ENCODE peak calls at places on chromosome 12, in seven cellular contexts. K is astrocyte of the spinal cord, R is kidney epithelial cell, F is fibroblast of the aortic adventitia, H is left lung, J is fibroblast of pulmonary artery, X is thoracic aorta. O is an unnamed sample.

GRCh38 chr12:31118347-31118830 is 44.7 kb downstream of the DDX11 start:
- DNase-seq in K (no peak), R (no peak), F (no peak), H (peak; percentile 27), J (no peak), X (no peak), O (no peak)

GRCh38 chr12:24537241-24537860 is 411.6 kb downstream of the BCAT1 start:
- DNase-seq in K (no peak), R (no peak), F (peak; percentile 2), H (no peak), J (no peak), X (no peak), O (no peak)

GRCh38 chr12:52120951-52121847 is 41.7 kb downstream of the SMIM41 start:
- DNase-seq in K (no peak), R (no peak), F (no peak), H (no peak), J (no peak), X (no peak), O (no peak)

GRCh38 chr12:61023231-61023630 is 1237.0 kb upstream of the USP15 start:
- DNase-seq in K (no peak), R (no peak), F (no peak), H (peak; percentile 49), J (no peak), X (no peak), O (no peak)

GRCh38 chr12:16562413-16562812 is 43.5 kb downstream of the LMO3 start:
- DNase-seq in K (no peak), R (no peak), F (no peak), H (no peak), J (no peak), X (no peak), O (no peak)

GRCh38 chr12:6606331-6607131 is 648 bp downstream of the CHD4 start:
- DNase-seq in K (peak; percentile 9), R (no peak), F (no peak), H (peak; percentile 89), J (peak; percentile 53), X (peak; percentile 43), O (peak; percentile 24)

GRCh38 chr12:120199595-120200306 is 1.2 kb downstream of the RPLP0 start:
- DNase-seq in K (peak; percentile 76), R (peak; percentile 19), F (peak; percentile 98), H (no peak), J (peak; percentile 95), X (no peak), O (peak; percentile 88)

GRCh38 chr12:92702754-92703679 is at the start of gene PLEKHG7:
- DNase-seq in K (no peak), R (peak; percentile 37), F (no peak), H (no peak), J (no peak), X (no peak), O (no peak)

GRCh38 chr12:93682846-93683261 is 5.7 kb downstream of the CRADD start:
- DNase-seq in K (no peak), R (no peak), F (no peak), H (no peak), J (no peak), X (no peak), O (no peak)

GRCh38 chr12:56007892-56008471 is 10.9 kb downstream of the SUOX start:
- DNase-seq in K (no peak), R (no peak), F (peak; percentile 42), H (no peak), J (no peak), X (no peak), O (peak; percentile 8)

GRCh38 chr12:124563401-124563800 is 4.0 kb downstream of the NCOR2 start:
- DNase-seq in K (no peak), R (no peak), F (no peak), H (no peak), J (no peak), X (no peak), O (no peak)

GRCh38 chr12:58671196-58671595 is 249.1 kb downstream of the LRIG3 start:
- DNase-seq in K (no peak), R (no peak), F (no peak), H (no peak), J (no peak), X (no peak), O (no peak)

GRCh38 chr12:106753526-106753925 is 21.0 kb upstream of the RIC8B start:
- DNase-seq in K (no peak), R (no peak), F (no peak), H (no peak), J (no peak), X (no peak), O (no peak)

GRCh38 chr12:52006726-52007157 is at the start of gene TAMALIN:
- DNase-seq in K (peak; percentile 47), R (no peak), F (peak; percentile 65), H (peak; percentile 88), J (peak; percentile 77), X (no peak), O (no peak)

GRCh38 chr12:948238-948637 is 1.3 kb downstream of the RAD52 start:
- DNase-seq in K (no peak), R (no peak), F (no peak), H (no peak), J (no peak), X (no peak), O (no peak)

GRCh38 chr12:44046732-44047417 is 211.0 kb downstream of the TMEM117 start:
- DNase-seq in K (no peak), R (no peak), F (no peak), H (no peak), J (no peak), X (no peak), O (no peak)

GRCh38 chr12:44053550-44054243 is 217.8 kb downstream of the TMEM117 start:
- DNase-seq in K (peak; percentile 34), R (no peak), F (peak; percentile 97), H (no peak), J (peak; percentile 89), X (peak; percentile 6), O (peak; percentile 67)

DNA sequence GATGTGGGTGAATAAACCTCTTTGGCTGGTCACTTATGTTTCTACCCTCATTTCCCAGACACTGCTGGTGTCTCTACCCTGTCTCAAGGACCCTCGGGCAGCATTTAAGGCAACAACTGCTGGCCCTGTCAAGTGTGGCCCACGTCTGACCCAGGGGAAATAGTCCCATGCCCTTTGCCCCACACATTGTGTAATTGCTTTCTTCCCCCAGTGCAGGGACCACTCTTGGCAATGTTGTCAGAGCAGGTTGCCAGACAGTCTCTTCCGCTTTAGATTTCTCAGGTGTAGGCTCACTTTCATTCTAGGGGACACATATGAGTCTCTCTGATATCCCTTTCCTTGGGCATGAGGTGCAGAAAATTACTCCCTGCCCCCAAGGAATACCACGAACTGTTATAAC is 216.7 kb downstream of the TMEM117 start:
- DNase-seq in K (no peak), R (no peak), F (no peak), H (no peak), J (no peak), X (no peak), O (no peak)
- TF ChIP-seq CTCF in K (no peak), R (no peak), F (no peak), H (no peak), J (no peak), X (no peak), O (no peak)

GRCh38 chr12:95385246-95385645 is 88.7 kb upstream of the METAP2 start:
- DNase-seq in K (peak; percentile 54), R (no peak), F (peak; percentile 78), H (no peak), J (peak; percentile 60), X (peak; percentile 8), O (peak; percentile 43)
- TF ChIP-seq CTCF in K (no peak), R (no peak), F (peak; percentile 24), H (no peak), J (no peak), X (peak; percentile 35), O (no peak)

DNA sequence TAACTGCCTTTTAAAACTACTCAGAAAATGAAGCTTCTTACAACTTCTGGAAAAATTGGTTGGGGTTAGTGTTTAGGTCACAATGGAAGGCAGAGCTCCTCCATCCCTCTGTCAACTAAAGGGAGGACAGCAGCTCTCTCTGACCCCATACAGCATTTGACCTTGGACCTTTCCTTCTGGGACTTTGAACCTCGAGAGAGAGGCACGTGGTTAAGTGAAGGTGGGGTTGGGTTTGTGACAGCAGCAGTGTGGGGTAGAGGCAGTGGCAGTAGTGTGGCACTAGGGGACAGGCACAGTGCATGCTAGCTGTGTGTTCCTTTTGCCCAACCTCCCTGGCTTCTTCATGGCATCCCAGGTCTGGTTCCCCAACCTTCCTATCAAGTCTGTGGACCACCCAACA is 9.4 kb upstream of the C12orf75 start:
- DNase-seq in K (no peak), R (no peak), F (no peak), H (no peak), J (no peak), X (no peak), O (no peak)
- TF ChIP-seq CTCF in K (no peak), R (no peak), F (no peak), H (no peak), J (no peak), X (no peak), O (no peak)

GRCh38 chr12:57496822-57497221 is 9.0 kb downstream of the MARS1 start:
- DNase-seq in K (no peak), R (no peak), F (no peak), H (no peak), J (no peak), X (no peak), O (no peak)

GRCh38 chr12:57500213-57500612 is 12.3 kb downstream of the MARS1 start:
- DNase-seq in K (no peak), R (no peak), F (no peak), H (no peak), J (no peak), X (no peak), O (no peak)

GRCh38 chr12:57497223-57498142 is 9.6 kb downstream of the MARS1 start:
- DNase-seq in K (no peak), R (no peak), F (no peak), H (no peak), J (no peak), X (no peak), O (no peak)

GRCh38 chr12:57498571-57498970 is 10.7 kb downstream of the MARS1 start:
- DNase-seq in K (no peak), R (no peak), F (no peak), H (no peak), J (no peak), X (no peak), O (no peak)

DNA sequence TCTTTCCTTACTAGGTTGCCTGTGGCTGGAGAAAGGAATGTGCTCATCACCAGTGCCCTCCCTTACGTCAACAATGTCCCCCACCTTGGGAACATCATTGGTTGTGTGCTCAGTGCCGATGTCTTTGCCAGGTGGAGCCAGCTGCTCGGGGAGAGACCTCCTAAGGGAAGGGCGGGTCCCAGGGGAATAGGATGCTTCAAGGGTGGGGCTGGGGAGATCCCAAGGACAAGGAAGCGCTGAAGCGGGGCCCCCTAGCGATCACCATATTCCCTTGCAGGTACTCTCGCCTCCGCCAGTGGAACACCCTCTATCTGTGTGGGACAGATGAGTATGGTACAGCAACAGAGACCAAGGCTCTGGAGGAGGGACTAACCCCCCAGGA is 10.3 kb downstream of the MARS1 start:
- DNase-seq in K (no peak), R (no peak), F (no peak), H (no peak), J (no peak), X (no peak), O (no peak)
- TF ChIP-seq CTCF in K (peak; percentile 15), R (no peak), F (no peak), H (no peak), J (no peak), X (no peak), O (no peak)

DNA sequence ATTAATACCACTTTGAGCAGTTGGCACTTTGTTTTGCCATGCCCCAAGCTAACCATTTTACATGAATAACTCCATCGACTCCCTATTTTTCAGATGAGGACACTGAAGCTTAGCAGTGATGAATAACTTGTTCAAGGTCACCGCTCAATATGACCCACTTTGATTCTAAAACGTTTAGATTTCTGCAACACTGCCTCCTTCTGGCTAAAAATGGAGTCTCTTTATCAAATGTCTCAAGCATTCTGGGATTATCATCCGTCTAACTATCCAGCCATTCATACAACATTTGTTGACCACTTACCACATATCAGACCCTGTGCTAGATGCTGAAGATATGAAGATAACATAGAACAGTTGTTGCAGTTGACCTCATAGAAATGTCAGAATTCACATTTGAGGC is 298.0 kb downstream of the PPFIA2 start:
- DNase-seq in K (no peak), R (no peak), F (no peak), H (no peak), J (no peak), X (no peak), O (no peak)
- TF ChIP-seq CTCF in K (peak; percentile 3), R (peak; percentile 6), F (no peak), H (no peak), J (peak; percentile 13), X (no peak), O (no peak)